ENCODE peak calls at places on chromosomes 13 and 19, in seven cellular contexts. One of them, this sample, is unnamed.

GRCh38 chr13:21426238-21426637 is 32.9 kb downstream of the ZDHHC20 start:
- DNase-seq in foreskin fibroblast: no peak
- DNase-seq in PC-9: no peak
- DNase-seq in A549: no peak
- DNase-seq in activated CD4-positive, alpha-beta T cell treated with anti-CD3 and anti-CD28 coated beads, Interleukin-2, amount 10 ng/mL, durations not matched to agents 7 days and 5 days: no peak
- DNase-seq in lower leg skin: no peak
- DNase-seq in cardiac muscle cell: no peak
- DNase-seq in this sample: no peak

GRCh38 chr19:10655457-10656312 is 1.5 kb downstream of the ILF3 start:
- DNase-seq in foreskin fibroblast: peak
- DNase-seq in PC-9: peak
- DNase-seq in A549: no peak
- DNase-seq in activated CD4-positive, alpha-beta T cell treated with anti-CD3 and anti-CD28 coated beads, Interleukin-2, amount 10 ng/mL, durations not matched to agents 7 days and 5 days: no peak
- DNase-seq in lower leg skin: no peak
- DNase-seq in cardiac muscle cell: peak
- DNase-seq in this sample: peak

GRCh38 chr13:98941118-98941517 is 36.7 kb downstream of the DOCK9 start:
- DNase-seq in foreskin fibroblast: no peak
- DNase-seq in PC-9: no peak
- DNase-seq in A549: no peak
- DNase-seq in activated CD4-positive, alpha-beta T cell treated with anti-CD3 and anti-CD28 coated beads, Interleukin-2, amount 10 ng/mL, durations not matched to agents 7 days and 5 days: no peak
- DNase-seq in lower leg skin: no peak
- DNase-seq in cardiac muscle cell: no peak
- DNase-seq in this sample: no peak

GRCh38 chr19:13022859-13023636 is 27.8 kb downstream of the NFIX start:
- DNase-seq in foreskin fibroblast: peak
- DNase-seq in PC-9: no peak
- DNase-seq in A549: peak
- DNase-seq in activated CD4-positive, alpha-beta T cell treated with anti-CD3 and anti-CD28 coated beads, Interleukin-2, amount 10 ng/mL, durations not matched to agents 7 days and 5 days: no peak
- DNase-seq in lower leg skin: peak
- DNase-seq in cardiac muscle cell: no peak
- DNase-seq in this sample: peak

GRCh38 chr19:44875666-44876418 is 15.2 kb upstream of the TOMM40 start:
- DNase-seq in foreskin fibroblast: no peak
- DNase-seq in PC-9: peak
- DNase-seq in A549: no peak
- DNase-seq in activated CD4-positive, alpha-beta T cell treated with anti-CD3 and anti-CD28 coated beads, Interleukin-2, amount 10 ng/mL, durations not matched to agents 7 days and 5 days: no peak
- DNase-seq in lower leg skin: no peak
- DNase-seq in cardiac muscle cell: no peak
- DNase-seq in this sample: no peak

GRCh38 chr19:571127-571974 is 1.0 kb upstream of the BSG start:
- DNase-seq in foreskin fibroblast: peak
- DNase-seq in PC-9: peak
- DNase-seq in A549: no peak
- DNase-seq in activated CD4-positive, alpha-beta T cell treated with anti-CD3 and anti-CD28 coated beads, Interleukin-2, amount 10 ng/mL, durations not matched to agents 7 days and 5 days: peak
- DNase-seq in lower leg skin: no peak
- DNase-seq in cardiac muscle cell: peak
- DNase-seq in this sample: peak

GRCh38 chr13:73535341-73535740 is 476.5 kb downstream of the KLF5 start:
- DNase-seq in foreskin fibroblast: no peak
- DNase-seq in PC-9: no peak
- DNase-seq in A549: no peak
- DNase-seq in activated CD4-positive, alpha-beta T cell treated with anti-CD3 and anti-CD28 coated beads, Interleukin-2, amount 10 ng/mL, durations not matched to agents 7 days and 5 days: no peak
- DNase-seq in lower leg skin: no peak
- DNase-seq in cardiac muscle cell: no peak
- DNase-seq in this sample: no peak

GRCh38 chr13:110445722-110446569 is 115.6 kb downstream of the RAB20 start:
- DNase-seq in foreskin fibroblast: peak
- DNase-seq in PC-9: peak
- DNase-seq in A549: no peak
- DNase-seq in activated CD4-positive, alpha-beta T cell treated with anti-CD3 and anti-CD28 coated beads, Interleukin-2, amount 10 ng/mL, durations not matched to agents 7 days and 5 days: no peak
- DNase-seq in lower leg skin: peak
- DNase-seq in cardiac muscle cell: no peak
- DNase-seq in this sample: no peak

GRCh38 chr19:16327911-16328823 is 3.5 kb downstream of the KLF2 start:
- DNase-seq in foreskin fibroblast: peak
- DNase-seq in PC-9: no peak
- DNase-seq in A549: no peak
- DNase-seq in activated CD4-positive, alpha-beta T cell treated with anti-CD3 and anti-CD28 coated beads, Interleukin-2, amount 10 ng/mL, durations not matched to agents 7 days and 5 days: peak
- DNase-seq in lower leg skin: peak
- DNase-seq in cardiac muscle cell: no peak
- DNase-seq in this sample: peak